ENCODE peak calls at places on chromosomes 2 and 18, in four cellular contexts. A is brain microvascular endothelial cell, N is RWPE1, Z is ovary. B is an unnamed sample.

GRCh38 chr2:118312963-118313756 is 224.9 kb downstream of the INSIG2 start:
- DNase-seq in A (no peak), Z (no peak), N (no peak), B (no peak)

GRCh38 chr2:120251863-120252206 is 817 bp upstream of the RALB start:
- DNase-seq in Z (no peak), N (no peak), A (no peak), B (no peak)

GRCh38 chr2:225041871-225042799 is at the start of gene DOCK10:
- DNase-seq in A (peak), N (peak), Z (peak), B (peak)

GRCh38 chr18:77130229-77131099 is 2.1 kb downstream of the MBP start:
- DNase-seq in Z (no peak), N (no peak), A (no peak), B (no peak)

GRCh38 chr18:12376034-12376717 is 851 bp downstream of the AFG3L2 start:
- DNase-seq in Z (peak), A (peak), N (peak), B (peak)

GRCh38 chr2:117987121-117987520 is 26.7 kb downstream of the CCDC93 start:
- DNase-seq in Z (no peak), A (no peak), N (no peak), B (no peak)

GRCh38 chr2:47086571-47086970 is 68.5 kb downstream of the STPG4 start:
- DNase-seq in A (no peak), Z (peak), N (no peak), B (no peak)

GRCh38 chr2:172342611-172343010 is 84.8 kb upstream of the ITGA6 start:
- DNase-seq in Z (no peak), N (no peak), A (no peak), B (no peak)

GRCh38 chr18:36377626-36378025 is 80.1 kb downstream of the FHOD3 start:
- DNase-seq in N (no peak), A (no peak), Z (no peak), B (no peak)

GRCh38 chr2:231297108-231297908 is 98.2 kb upstream of the B3GNT7 start:
- DNase-seq in Z (peak), A (peak), N (peak), B (peak)
- TF ChIP-seq CTCF in Z (peak), A (peak), N (peak), B (peak)

DNA sequence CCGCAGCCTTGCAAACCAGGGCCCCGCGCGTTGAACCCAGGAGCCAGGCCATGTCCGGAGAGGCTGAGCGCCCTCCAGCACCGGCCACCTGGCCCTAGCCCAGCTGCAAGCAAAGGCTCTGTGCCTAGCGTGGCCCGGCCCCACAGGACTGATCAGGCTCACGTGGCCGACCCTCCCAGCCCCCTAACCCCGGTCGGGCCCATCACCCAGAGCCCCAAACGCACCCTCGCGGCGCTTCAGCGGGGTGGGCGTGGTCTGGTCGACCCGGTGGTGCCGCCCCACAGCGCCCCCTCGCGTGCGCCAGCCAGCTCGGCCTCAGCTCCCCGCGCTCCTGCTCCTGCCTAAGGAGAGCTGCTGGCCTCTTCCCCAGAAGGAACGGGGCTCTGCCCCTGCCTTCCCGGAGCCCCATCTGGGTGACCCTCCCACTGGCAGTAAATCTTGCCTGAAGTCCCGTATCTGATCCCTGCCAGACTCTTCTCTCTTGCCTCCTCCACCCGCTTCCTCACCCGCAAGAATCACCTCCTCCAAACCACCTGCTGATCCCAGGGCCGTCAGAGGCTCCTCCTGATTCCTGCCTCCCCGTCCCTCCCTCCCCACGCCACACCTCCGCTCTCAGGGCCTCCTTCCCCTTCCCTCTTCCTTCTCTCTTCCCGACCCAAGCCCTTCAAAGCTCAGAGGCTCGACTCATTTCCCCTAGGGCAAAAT is 12.3 kb upstream of the TEX51 start:
- DNase-seq in A (peak), N (peak), Z (peak), B (peak)
- TF ChIP-seq CTCF in A (peak), N (peak), Z (peak), B (peak)

GRCh38 chr2:201451330-201452057 is at the start of the genes STRADB and TRAK2:
- DNase-seq in A (peak), N (peak), Z (peak), B (peak)
- TF ChIP-seq CTCF in A (peak), N (peak), Z (peak), B (no peak)

GRCh38 chr2:240913810-240914644 is 7.9 kb downstream of the CROCC2 start:
- DNase-seq in Z (peak), A (no peak), N (peak), B (peak)

GRCh38 chr2:240915526-240916335 is 9.6 kb downstream of the CROCC2 start:
- DNase-seq in A (no peak), N (no peak), Z (peak), B (peak)

GRCh38 chr2:240912878-240913809 is 7.0 kb downstream of the CROCC2 start:
- DNase-seq in Z (no peak), N (no peak), A (no peak), B (no peak)

GRCh38 chr2:240916571-240917008 is 10.5 kb downstream of the CROCC2 start:
- DNase-seq in A (peak), Z (peak), N (peak), B (peak)

DNA sequence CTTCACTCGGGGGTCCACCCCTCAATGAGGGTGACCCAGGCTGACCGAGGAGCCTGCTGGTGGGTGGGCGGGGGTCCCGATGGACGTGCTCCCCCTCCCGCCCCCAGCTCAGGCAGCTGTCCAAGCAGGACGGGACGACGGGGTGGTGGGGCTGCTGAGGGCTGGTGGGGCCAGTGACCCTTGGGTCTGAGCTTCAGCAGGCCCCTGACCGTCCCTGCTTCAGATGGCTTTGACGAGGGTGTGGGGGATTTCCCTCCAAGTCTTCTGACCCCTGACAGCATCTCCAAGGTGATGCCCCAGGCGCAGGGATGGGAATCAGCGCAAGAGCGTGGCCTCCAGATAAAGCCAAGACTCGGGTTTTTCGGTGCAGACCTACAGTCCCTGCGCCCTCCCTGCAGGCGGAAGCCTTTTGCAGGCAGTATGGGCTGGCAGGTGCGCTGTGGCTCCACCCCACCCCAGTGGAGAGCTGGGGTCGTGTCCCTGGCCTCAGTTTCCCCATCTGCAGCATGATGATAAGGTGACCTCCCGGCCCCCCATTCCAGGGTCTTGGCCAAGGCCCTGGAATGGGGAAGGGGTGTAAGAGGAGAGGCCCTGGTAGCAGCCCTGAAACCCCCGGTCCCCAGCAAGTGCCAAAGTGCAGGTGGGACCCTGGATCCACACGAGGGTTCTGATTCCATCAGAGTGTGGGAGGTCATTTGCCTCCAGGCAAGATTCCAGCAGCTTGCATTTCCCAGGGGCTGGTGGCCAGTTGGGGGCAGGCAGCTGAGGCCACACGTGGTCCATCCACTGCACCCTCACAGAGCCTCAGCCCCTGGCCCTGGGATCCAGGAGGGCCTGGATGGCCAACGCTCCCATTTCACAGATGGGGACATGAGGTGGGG is 8.7 kb downstream of the CROCC2 start:
- DNase-seq in N (no peak), Z (peak), A (no peak), B (no peak)
- TF ChIP-seq CTCF in N (peak), Z (no peak), A (no peak), B (no peak)

DNA sequence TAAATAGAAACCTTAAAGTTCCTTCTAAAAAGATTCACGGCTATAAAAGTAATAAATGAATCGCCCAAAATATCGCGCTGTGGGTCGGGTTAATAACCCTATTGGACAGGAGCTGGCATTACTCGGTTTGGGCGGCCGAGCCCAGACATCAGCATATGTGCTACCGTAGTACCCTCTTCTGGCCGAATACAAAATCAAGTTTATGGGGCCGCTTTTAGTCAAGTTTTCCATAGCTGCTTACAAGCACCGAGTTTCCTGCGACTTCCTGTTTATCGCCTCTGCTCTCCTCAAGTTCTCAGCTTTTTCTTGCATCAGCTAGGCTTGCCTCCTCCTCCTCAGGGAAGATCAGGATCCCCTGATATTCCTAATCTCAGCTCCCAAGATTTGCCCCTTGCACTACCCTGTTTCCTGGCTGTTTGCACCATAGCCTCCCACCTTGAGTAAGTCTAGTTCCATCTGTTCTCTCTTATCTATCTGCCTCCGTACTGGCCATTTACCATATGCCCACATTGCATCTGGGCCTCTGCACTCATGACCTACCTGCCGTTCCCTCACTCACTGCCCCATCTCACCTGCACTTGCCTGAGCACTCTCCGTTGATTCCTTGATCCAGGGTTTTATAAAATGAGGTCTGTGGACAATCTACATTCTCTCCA is 56.1 kb downstream of the SLC35F5 start:
- DNase-seq in Z (no peak), A (no peak), N (no peak), B (peak)
- TF ChIP-seq CTCF in Z (no peak), A (no peak), N (no peak), B (no peak)

DNA sequence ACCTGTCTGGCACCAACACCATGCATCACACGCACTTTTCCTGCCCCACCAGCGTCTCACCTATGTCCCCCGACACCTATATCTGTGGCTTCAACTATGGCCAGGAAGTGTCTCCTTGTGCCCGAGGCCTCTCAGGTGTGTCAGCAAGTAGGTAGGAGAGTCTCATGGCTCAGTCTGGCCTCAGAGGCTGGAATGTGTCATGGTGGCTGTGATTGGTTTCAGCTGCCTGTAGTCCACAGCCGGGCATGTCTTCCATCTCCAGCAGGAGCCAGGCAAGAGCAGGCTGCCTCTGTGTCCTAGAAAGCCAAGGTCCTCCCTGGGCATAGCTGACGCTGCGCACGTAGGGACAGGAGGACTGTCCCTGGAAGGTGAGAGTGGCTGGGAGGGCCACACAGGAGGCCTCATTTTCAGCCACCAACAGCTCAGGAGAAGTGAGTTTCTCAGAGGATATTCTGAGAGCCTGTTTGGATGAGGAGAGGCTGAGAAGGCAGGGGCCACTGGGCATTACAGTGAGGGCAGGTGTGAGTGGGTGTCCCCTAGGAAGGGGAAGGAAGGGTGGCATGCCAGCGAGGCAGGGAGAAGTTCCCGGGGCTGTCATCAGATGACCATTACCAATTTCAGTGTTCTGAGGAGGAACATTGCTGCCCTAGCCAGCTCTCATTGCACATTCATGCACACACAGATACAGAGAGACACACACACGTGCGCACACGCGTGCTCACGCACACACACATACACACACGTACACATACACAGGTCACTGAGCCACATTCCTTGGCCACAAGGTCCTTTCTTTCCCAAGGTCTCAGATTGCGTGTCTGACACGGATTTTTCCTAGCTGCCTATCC is 47.1 kb downstream of the SDC1 start:
- DNase-seq in N (no peak), Z (no peak), A (no peak), B (peak)
- TF ChIP-seq CTCF in N (no peak), Z (no peak), A (peak), B (no peak)

DNA sequence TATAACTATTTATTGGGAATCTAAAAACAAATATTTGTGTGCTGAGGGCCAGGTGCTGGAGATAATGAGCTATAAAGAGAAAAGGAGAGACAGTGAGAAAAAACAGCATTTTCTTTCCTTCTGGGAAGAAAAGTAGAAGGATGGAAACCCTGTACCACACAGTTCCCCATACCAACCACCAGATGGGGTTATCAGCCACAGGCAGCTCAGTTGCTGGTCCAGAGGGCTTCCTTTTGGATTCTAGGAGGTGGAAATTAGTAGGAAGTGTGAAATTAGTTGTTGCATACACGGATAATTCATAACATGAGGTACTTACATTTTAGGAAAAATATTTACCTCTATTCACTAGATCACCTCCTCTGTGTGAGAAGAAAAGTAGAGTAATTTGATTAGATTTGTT is 237.0 kb upstream of the FOSL2 start:
- DNase-seq in A (no peak), Z (no peak), N (no peak), B (peak)
- TF ChIP-seq CTCF in A (peak), Z (no peak), N (peak), B (peak)

GRCh38 chr2:1584691-1585485 is 159.4 kb downstream of the PXDN start:
- DNase-seq in N (no peak), Z (no peak), A (no peak), B (no peak)
- TF ChIP-seq CTCF in N (no peak), Z (no peak), A (peak), B (no peak)

GRCh38 chr18:32550958-32551357 is 80.3 kb upstream of the GAREM1 start:
- DNase-seq in Z (no peak), N (no peak), A (peak), B (no peak)
- TF ChIP-seq CTCF in Z (no peak), N (no peak), A (peak), B (no peak)

GRCh38 chr2:38076710-38077430 is 919 bp upstream of the CYP1B1 start:
- DNase-seq in Z (peak), A (peak), N (peak), B (peak)
- TF ChIP-seq CTCF in Z (no peak), A (peak), N (peak), B (no peak)